ENCODE peak calls at places on chromosomes 6 and 20, in nine cellular contexts. A is glutamatergic neuron, D is fibroblast of the aortic adventitia, J is neural progenitor cell, H is AG09309, B is fibroblast of mammary gland, Q is nephron progenitor cell, W is stomach, E is progenitor cell of endocrine pancreas. S is an unnamed sample.

GRCh38 chr20:35305682-35306556 is 13.7 kb upstream of the FAM83C start:
- DNase-seq in E (no peak), W (peak; percentile 60), H (peak; percentile 97), D (peak; percentile 97), B (peak; percentile 100), J (no peak), Q (no peak), A (no peak), S (peak; percentile 98)

GRCh38 chr6:3997144-3997770 is 81.7 kb downstream of the FAM217A start:
- DNase-seq in J (peak; percentile 38), B (peak; percentile 64), A (no peak), E (no peak), Q (no peak), D (peak; percentile 80), W (no peak), H (no peak), S (peak; percentile 77)

GRCh38 chr6:158092806-158093205 is 75.3 kb downstream of the SERAC1 start:
- DNase-seq in W (no peak), H (no peak), D (no peak), J (no peak), B (no peak), A (no peak), Q (no peak), E (no peak), S (no peak)

GRCh38 chr20:11376998-11377397 is 540.7 kb upstream of the BTBD3 start:
- DNase-seq in E (no peak), A (no peak), W (no peak), Q (no peak), H (no peak), D (peak; percentile 65), J (no peak), B (peak; percentile 49), S (no peak)

GRCh38 chr6:33822575-33823395 is 19.0 kb upstream of the MLN start:
- DNase-seq in J (peak; percentile 82), A (peak; percentile 50), E (no peak), D (no peak), Q (peak; percentile 43), W (no peak), H (no peak), B (peak; percentile 38), S (no peak)

GRCh38 chr20:35451295-35451694 is 4.1 kb upstream of the CEP250 start:
- DNase-seq in A (no peak), D (no peak), J (no peak), H (no peak), W (no peak), B (no peak), Q (no peak), E (no peak), S (no peak)

GRCh38 chr20:38650010-38650409 is 48.4 kb downstream of the ARHGAP40 start:
- DNase-seq in H (no peak), E (no peak), B (no peak), Q (no peak), W (no peak), D (no peak), A (no peak), J (no peak), S (no peak)

GRCh38 chr6:107409942-107410341 is 49.4 kb downstream of the PDSS2 start:
- DNase-seq in W (no peak), J (no peak), B (no peak), H (no peak), E (no peak), A (no peak), D (no peak), Q (no peak), S (no peak)

GRCh38 chr20:59042151-59042795 is at the start of gene PRELID3B:
- DNase-seq in B (peak; percentile 23), E (no peak), J (peak; percentile 57), H (no peak), Q (no peak), A (no peak), W (no peak), D (peak; percentile 33), S (peak; percentile 39)

GRCh38 chr6:56652994-56653393 is 10.3 kb upstream of the DST start:
- DNase-seq in E (no peak), H (peak; percentile 32), J (no peak), Q (no peak), B (peak; percentile 84), D (peak; percentile 75), A (no peak), W (no peak), S (peak; percentile 71)

GRCh38 chr6:44105146-44105545 is 22.1 kb downstream of the MRPL14 start:
- DNase-seq in D (no peak), W (no peak), B (no peak), A (no peak), E (no peak), H (no peak), J (no peak), Q (no peak), S (no peak)

DNA sequence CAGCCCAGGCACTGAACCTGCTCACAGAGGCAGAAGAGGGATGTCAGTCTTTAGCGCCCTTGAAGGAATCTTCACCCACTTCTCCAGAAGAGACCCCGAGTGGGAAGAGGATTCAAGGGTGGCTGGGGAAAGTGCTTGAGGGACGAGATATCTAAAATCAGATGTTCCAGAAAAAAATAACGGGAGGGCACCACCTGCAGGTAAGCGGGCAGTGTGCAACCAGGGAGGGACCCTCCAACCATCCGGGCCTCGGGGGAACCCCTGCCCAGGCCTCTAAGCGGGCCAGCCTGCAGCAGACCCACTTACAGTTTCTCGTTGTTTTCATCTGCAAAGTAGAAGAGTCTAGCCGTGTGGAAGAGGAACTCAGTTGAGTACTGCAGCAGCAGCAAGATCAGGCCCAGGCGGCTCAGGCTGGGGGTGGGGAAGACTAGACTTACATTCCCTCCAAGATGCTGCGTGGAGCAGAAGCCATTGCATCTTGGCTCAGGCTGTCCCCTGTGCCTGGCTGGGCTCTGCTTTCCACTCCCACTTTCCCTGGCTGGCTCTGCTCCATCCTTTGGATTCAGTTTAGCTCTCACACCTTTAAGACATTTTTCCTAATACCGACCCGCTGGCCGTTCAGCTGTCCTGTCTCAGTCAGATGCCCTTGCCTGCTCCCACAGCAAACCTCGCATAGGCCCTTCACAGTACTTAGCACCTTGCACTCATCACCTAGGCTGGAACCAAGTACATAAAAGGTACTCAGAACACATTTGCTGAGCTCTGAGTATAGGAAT is 70.9 kb downstream of the TRAM2 start:
- DNase-seq in Q (no peak), A (no peak), J (no peak), H (no peak), D (no peak), B (no peak), E (no peak), W (no peak), S (no peak)
- TF ChIP-seq CTCF in Q (no peak), A (no peak), J (peak; percentile 43), H (no peak), D (peak; percentile 1), B (no peak), E (no peak), W (no peak), S (no peak)

DNA sequence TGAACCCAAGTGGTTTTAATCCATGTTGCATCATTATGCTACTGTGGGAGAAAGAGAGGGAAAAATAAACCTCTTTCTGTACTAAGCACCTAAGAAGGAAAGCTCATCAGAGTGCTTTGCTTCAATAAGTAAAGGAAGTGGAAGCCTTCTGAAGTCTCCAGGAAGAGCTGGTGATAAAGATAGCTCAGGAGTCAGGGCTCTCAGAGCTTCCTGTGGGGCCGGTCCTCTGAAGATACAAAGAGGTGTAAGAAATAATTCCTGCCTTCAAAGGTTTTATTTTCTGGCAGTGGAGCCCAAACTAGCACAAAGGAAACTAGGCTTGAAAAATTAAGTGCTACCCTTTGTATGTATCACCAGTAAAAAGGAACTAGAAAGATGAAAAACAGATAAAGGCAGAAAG is 204.2 kb upstream of the SASH1 start:
- DNase-seq in H (no peak), E (no peak), B (no peak), A (no peak), D (no peak), J (no peak), W (no peak), Q (no peak), S (no peak)
- TF ChIP-seq CTCF in H (no peak), E (no peak), B (no peak), A (no peak), D (no peak), J (no peak), W (no peak), Q (no peak), S (no peak)

GRCh38 chr6:6659600-6660327 is 71.2 kb downstream of the LY86 start:
- DNase-seq in D (no peak), E (no peak), W (no peak), Q (no peak), B (no peak), H (no peak), A (no peak), J (no peak), S (no peak)

GRCh38 chr6:6657085-6657819 is 68.7 kb downstream of the LY86 start:
- DNase-seq in Q (no peak), A (no peak), H (no peak), W (no peak), J (no peak), B (peak; percentile 37), E (no peak), D (no peak), S (no peak)

GRCh38 chr6:6655805-6656251 is 67.3 kb downstream of the LY86 start:
- DNase-seq in A (no peak), D (no peak), B (no peak), Q (no peak), H (no peak), W (no peak), E (no peak), J (no peak), S (no peak)

GRCh38 chr6:6656287-6656686 is 67.8 kb downstream of the LY86 start:
- DNase-seq in J (no peak), B (no peak), A (no peak), W (no peak), D (no peak), E (no peak), H (no peak), Q (no peak), S (no peak)

GRCh38 chr6:6657820-6658217 is 69.3 kb downstream of the LY86 start:
- DNase-seq in J (no peak), H (no peak), E (no peak), Q (no peak), W (no peak), B (no peak), D (no peak), A (no peak), S (no peak)
- TF ChIP-seq CTCF in J (no peak), H (no peak), E (no peak), Q (no peak), W (no peak), B (no peak), D (no peak), A (no peak), S (no peak)

DNA sequence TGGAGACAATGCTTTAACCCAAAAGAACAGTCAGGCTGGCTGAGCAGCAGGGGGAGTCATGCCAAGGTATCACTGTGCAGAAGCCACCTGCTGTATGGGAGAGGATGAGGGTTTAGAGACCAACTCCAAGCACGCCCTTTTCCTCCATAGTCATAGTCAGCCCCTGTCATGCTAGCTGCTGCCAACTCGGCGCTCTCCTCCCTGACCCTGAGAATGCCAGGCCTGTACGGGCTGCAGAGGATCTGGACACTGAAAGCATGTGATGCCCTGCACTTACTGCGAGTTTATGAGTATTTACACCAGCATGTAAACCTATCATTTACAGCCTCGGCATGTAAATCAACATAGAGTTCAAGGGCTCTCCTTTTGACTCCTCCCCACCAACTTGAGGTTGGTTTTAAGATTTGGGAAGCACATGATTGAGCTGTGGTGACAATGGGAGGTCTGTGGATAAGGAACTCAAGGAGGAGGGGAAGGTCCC is 11.7 kb upstream of the SCUBE3 start:
- DNase-seq in J (no peak), A (no peak), H (no peak), B (no peak), E (no peak), W (no peak), D (no peak), Q (no peak), S (no peak)
- TF ChIP-seq CTCF in J (no peak), A (no peak), H (no peak), B (no peak), E (no peak), W (no peak), D (no peak), Q (no peak), S (no peak)

S was measured in fibroblast of villous mesenchyme.